ENCODE peak calls at places on chromosome 5, in five cellular contexts. L is iPS DF 19.7; O is stimulated activated CD8-positive, alpha-beta memory T cell treated with anti-CD3 and anti-CD28 coated beads, Interleukin-15, amount 100 ng/mL, for 1 hour; T is vagina; U is left colon. E is an unnamed sample.

GRCh38 chr5:122478741-122479459 is 166.9 kb downstream of the SNCAIP start:
- DNase-seq in L (no peak), O (no peak), T (no peak), U (no peak), E (no peak)

GRCh38 chr5:759111-759741 is 25.3 kb downstream of the ZDHHC11B start:
- DNase-seq in L (no peak), O (no peak), T (no peak), U (peak; percentile 79), E (no peak)

GRCh38 chr5:153831976-153832375 is 206.7 kb downstream of the FAM114A2 start:
- DNase-seq in L (no peak), O (no peak), T (no peak), U (no peak), E (no peak)

GRCh38 chr5:143315214-143315613 is 88.3 kb downstream of the NR3C1 start:
- DNase-seq in L (no peak), O (no peak), T (no peak), U (no peak), E (no peak)

GRCh38 chr5:166032601-166033000 is 2258.8 kb upstream of the WWC1 start:
- DNase-seq in L (no peak), O (no peak), T (no peak), U (no peak), E (no peak)

GRCh38 chr5:170572453-170572852 is 68.6 kb downstream of the KCNIP1 start:
- DNase-seq in L (no peak), O (no peak), T (no peak), U (no peak), E (no peak)

GRCh38 chr5:132896685-132897084 is 23.2 kb downstream of the LEAP2 start:
- DNase-seq in L (no peak), O (no peak), T (no peak), U (no peak), E (no peak)

GRCh38 chr5:24389968-24390367 is 254.8 kb downstream of the CDH10 start:
- DNase-seq in L (no peak), O (no peak), T (no peak), U (no peak), E (no peak)

GRCh38 chr5:109907189-109907588 is 217.5 kb downstream of the MAN2A1 start:
- DNase-seq in L (no peak), O (no peak), T (no peak), U (no peak), E (no peak)

GRCh38 chr5:93206203-93206602 is 374.8 kb downstream of the NR2F1-AS1 start:
- DNase-seq in L (no peak), O (no peak), T (no peak), U (no peak), E (no peak)

GRCh38 chr5:167513383-167513782 is 778.1 kb upstream of the WWC1 start:
- DNase-seq in L (no peak), O (no peak), T (no peak), U (no peak), E (no peak)

GRCh38 chr5:132877938-132878337 is 4.5 kb downstream of the LEAP2 start:
- DNase-seq in L (no peak), O (no peak), T (no peak), U (peak; percentile 61), E (no peak)

GRCh38 chr5:39178171-39178570 is 41.2 kb downstream of the FYB1 start:
- DNase-seq in L (no peak), O (no peak), T (no peak), U (no peak), E (no peak)

GRCh38 chr5:35363387-35363965 is 133.2 kb upstream of the PRLR start:
- DNase-seq in L (no peak), O (no peak), T (no peak), U (no peak), E (no peak)

GRCh38 chr5:167754501-167754941 is 536.9 kb upstream of the WWC1 start:
- DNase-seq in L (no peak), O (no peak), T (no peak), U (no peak), E (no peak)

GRCh38 chr5:44387911-44388310 is 1.3 kb downstream of the FGF10 start:
- DNase-seq in L (no peak), O (no peak), T (no peak), U (no peak), E (no peak)

GRCh38 chr5:26329562-26330189 is 708.7 kb downstream of the CDH9 start:
- DNase-seq in L (no peak), O (no peak), T (no peak), U (no peak), E (no peak)

GRCh38 chr5:172146748-172147092 is 41.3 kb downstream of the STK10 start:
- DNase-seq in L (no peak), O (no peak), T (peak; percentile 55), U (no peak), E (no peak)